ENCODE peak calls at places on chromosomes 12 and 14, in four cellular contexts. Q is hepatocyte, J is PC-3, W is HCT116. G is an unnamed sample.

GRCh38 chr12:89225401-89225800 is 126.9 kb downstream of the DUSP6 start:
- DNase-seq in Q (peak; percentile 40), J (peak; percentile 86), W (peak; percentile 81), G (peak; percentile 93)

GRCh38 chr12:30909088-30909688 is 17.4 kb upstream of the TSPAN11 start:
- DNase-seq in W (no peak), J (no peak), Q (no peak), G (peak; percentile 24)

GRCh38 chr12:22215467-22216253 is 118.8 kb downstream of the ST8SIA1 start:
- DNase-seq in J (no peak), W (no peak), Q (no peak), G (peak; percentile 44)

GRCh38 chr14:59427653-59428578 is 37.3 kb downstream of the GPR135 start:
- DNase-seq in W (no peak), Q (no peak), J (no peak), G (peak; percentile 59)

GRCh38 chr12:47811070-47811391 is 8.7 kb downstream of the HDAC7 start:
- DNase-seq in J (no peak), Q (no peak), W (no peak), G (no peak)

GRCh38 chr14:65664436-65664835 is 251.9 kb downstream of the FUT8 start:
- DNase-seq in W (no peak), Q (no peak), J (no peak), G (no peak)

GRCh38 chr14:24404814-24405213 is 6.0 kb downstream of the NYNRIN start:
- DNase-seq in W (no peak), Q (no peak), J (no peak), G (no peak)

GRCh38 chr12:6494351-6494743 is 445 bp downstream of the NCAPD2 start:
- DNase-seq in J (no peak), Q (no peak), W (no peak), G (no peak)

GRCh38 chr14:63245893-63246292 is 41.6 kb downstream of the RHOJ start:
- DNase-seq in W (no peak), J (no peak), Q (peak; percentile 40), G (no peak)

GRCh38 chr12:23906329-23906728 is 43.1 kb downstream of the SOX5 start:
- DNase-seq in J (peak; percentile 10), W (no peak), Q (peak; percentile 23), G (peak; percentile 9)

GRCh38 chr12:119258149-119258548 is 76.4 kb upstream of the CCDC60 start:
- DNase-seq in W (no peak), Q (no peak), J (no peak), G (no peak)

GRCh38 chr12:53489242-53489915 is 9.9 kb downstream of the MAP3K12 start:
- DNase-seq in Q (no peak), J (no peak), W (no peak), G (no peak)

GRCh38 chr12:97386133-97386581 is 76.4 kb upstream of the RMST start:
- DNase-seq in Q (peak; percentile 48), W (no peak), J (no peak), G (no peak)

GRCh38 chr14:100709252-100709955 is 17.3 kb upstream of the DLK1 start:
- DNase-seq in W (no peak), J (peak; percentile 43), Q (peak; percentile 73), G (peak; percentile 48)

GRCh38 chr12:95574799-95575452 is 23.6 kb upstream of the USP44 start:
- DNase-seq in W (peak; percentile 49), Q (peak; percentile 56), J (peak; percentile 82), G (peak; percentile 56)

GRCh38 chr14:99574099-99574880 is 29.7 kb downstream of the CCDC85C start:
- DNase-seq in J (peak; percentile 74), W (no peak), Q (peak; percentile 77), G (peak; percentile 54)

GRCh38 chr12:113070117-113070906 is 13.8 kb downstream of the DTX1 start:
- DNase-seq in W (no peak), J (no peak), Q (no peak), G (no peak)

GRCh38 chr14:39107624-39108023 is 4.6 kb upstream of the SEC23A start:
- DNase-seq in Q (peak; percentile 55), W (no peak), J (peak; percentile 67), G (peak; percentile 70)

GRCh38 chr12:46998811-46999368 is 80.5 kb upstream of the PCED1B start:
- DNase-seq in W (no peak), J (peak; percentile 86), Q (no peak), G (peak; percentile 90)

GRCh38 chr14:104352493-104353220 is 214.3 kb downstream of the KIF26A start:
- DNase-seq in Q (no peak), J (no peak), W (no peak), G (no peak)

GRCh38 chr12:28958553-28959195 is 190.4 kb upstream of the FAR2 start:
- DNase-seq in Q (no peak), J (peak; percentile 88), W (no peak), G (peak; percentile 77)
- TF ChIP-seq EZH2phosphoT487 in Q (no peak), J (no peak), W (no peak), G (no peak)

GRCh38 chr12:25882266-25882665 is 76.2 kb upstream of the RASSF8 start:
- DNase-seq in J (no peak), W (no peak), Q (no peak), G (no peak)
- TF ChIP-seq EZH2phosphoT487 in J (no peak), W (no peak), Q (no peak), G (no peak)

GRCh38 chr14:22378181-22378580 is 210.8 kb downstream of the DAD1 start:
- DNase-seq in Q (no peak), W (no peak), J (no peak), G (no peak)

GRCh38 chr14:22380511-22381455 is 208.2 kb downstream of the DAD1 start:
- DNase-seq in Q (no peak), W (no peak), J (peak; percentile 72), G (peak; percentile 81)

GRCh38 chr14:22370084-22370847 is 218.8 kb downstream of the DAD1 start:
- DNase-seq in Q (no peak), W (no peak), J (peak; percentile 97), G (peak; percentile 83)

GRCh38 chr14:22379727-22380126 is 209.3 kb downstream of the DAD1 start:
- DNase-seq in J (peak; percentile 43), Q (no peak), W (no peak), G (peak; percentile 60)

GRCh38 chr14:22375321-22375930 is 213.6 kb downstream of the DAD1 start:
- DNase-seq in W (peak; percentile 53), Q (peak; percentile 71), J (peak; percentile 87), G (peak; percentile 68)
- TF ChIP-seq EZH2phosphoT487 in W (no peak), Q (no peak), J (no peak), G (no peak)

GRCh38 chr12:109290061-109290460 is 19.0 kb downstream of the FOXN4 start:
- DNase-seq in J (no peak), W (no peak), Q (no peak), G (no peak)
- TF ChIP-seq EZH2phosphoT487 in J (no peak), W (no peak), Q (no peak), G (no peak)

G was measured in GM23248.